ENCODE peak calls at places on chromosomes 4 and X, in five cellular contexts. E is body of pancreas, V is uterus, R is transverse colon, F is IMR-90. Z is an unnamed sample.

GRCh38 chr4:144666539-144667175 is 20.7 kb downstream of the HHIP start:
- DNase-seq in E (no peak), V (no peak), R (no peak), F (peak), Z (no peak)

GRCh38 chrX:118212817-118213183 is 96.2 kb upstream of the KLHL13 start:
- DNase-seq in E (no peak), V (no peak), R (no peak), F (no peak), Z (no peak)

GRCh38 chr4:36187723-36188333 is 56.5 kb downstream of the ARAP2 start:
- DNase-seq in E (no peak), V (no peak), R (no peak), F (peak), Z (no peak)

GRCh38 chr4:158193171-158193749 is 17.0 kb upstream of the TMEM144 start:
- DNase-seq in E (no peak), V (no peak), R (no peak), F (peak), Z (no peak)

GRCh38 chr4:62709618-62710252 is 1509.6 kb downstream of the ADGRL3 start:
- DNase-seq in E (no peak), V (no peak), R (no peak), F (peak), Z (no peak)

GRCh38 chr4:5020341-5020740 is 1.1 kb upstream of the CYTL1 start:
- DNase-seq in E (no peak), V (no peak), R (no peak), F (no peak), Z (no peak)

GRCh38 chrX:111041018-111041462 is 55.0 kb upstream of the PAK3 start:
- DNase-seq in E (no peak), V (no peak), R (no peak), F (peak), Z (no peak)

GRCh38 chrX:64925480-64925879 is 50.8 kb downstream of the ZC4H2 start:
- DNase-seq in E (no peak), V (no peak), R (no peak), F (no peak), Z (no peak)

GRCh38 chr4:93515208-93515607 is 313.3 kb upstream of the ATOH1 start:
- DNase-seq in E (no peak), V (no peak), R (no peak), F (no peak), Z (no peak)

GRCh38 chrX:151970661-151971060 is 3.8 kb downstream of the GABRE start:
- DNase-seq in E (peak), V (peak), R (peak), F (peak), Z (peak)

GRCh38 chrX:68870357-68870756 is 41.5 kb downstream of the EFNB1 start:
- DNase-seq in E (no peak), V (no peak), R (no peak), F (no peak), Z (no peak)

GRCh38 chr4:103786014-103786413 is 66.2 kb upstream of the TACR3 start:
- DNase-seq in E (no peak), V (no peak), R (no peak), F (no peak), Z (no peak)

GRCh38 chr4:128793859-128794667 is 15.4 kb upstream of the JADE1 start:
- DNase-seq in E (no peak), V (no peak), R (no peak), F (peak), Z (no peak)

GRCh38 chr4:128288689-128289106 is 1.1 kb upstream of the PGRMC2 start:
- DNase-seq in E (no peak), V (no peak), R (peak), F (peak), Z (no peak)

GRCh38 chr4:101019313-101019712 is 328.0 kb downstream of the PPP3CA start:
- DNase-seq in E (no peak), V (no peak), R (no peak), F (no peak), Z (no peak)

GRCh38 chr4:1249731-1250526 is 999 bp upstream of the CTBP1 start:
- DNase-seq in E (peak), V (peak), R (peak), F (no peak), Z (no peak)

GRCh38 chrX:40844476-40844875 is 109.1 kb upstream of the MED14 start:
- DNase-seq in E (no peak), V (no peak), R (no peak), F (peak), Z (no peak)

GRCh38 chrX:117743469-117744251 is 372.9 kb downstream of the KLHL13 start:
- DNase-seq in E (peak), V (no peak), R (peak), F (peak), Z (no peak)

GRCh38 chrX:72554448-72555140 is 18.0 kb downstream of the HDAC8 start:
- DNase-seq in E (no peak), V (no peak), R (no peak), F (no peak), Z (no peak)

GRCh38 chr4:85147481-85148076 is 181.1 kb upstream of the WDFY3 start:
- DNase-seq in E (peak), V (peak), R (peak), F (peak), Z (peak)

DNA sequence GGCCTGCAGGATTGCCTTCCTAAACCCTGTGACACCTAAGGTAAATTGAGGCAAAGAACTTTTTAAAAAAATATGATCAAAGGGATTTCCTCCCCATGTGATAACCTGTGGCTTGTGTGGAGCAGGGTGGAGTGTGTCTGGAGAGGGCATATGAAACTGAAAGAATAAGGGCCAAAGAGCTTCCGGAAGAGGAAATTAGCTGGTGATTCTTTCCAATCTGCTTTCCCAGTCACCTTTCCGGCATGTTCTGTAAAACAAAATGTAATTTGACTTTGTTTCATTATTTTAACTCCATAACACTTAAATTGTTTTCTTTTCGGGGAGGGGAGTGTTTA is 620 bp downstream of the XIAP start:
- DNase-seq in E (no peak), V (no peak), R (peak), F (no peak), Z (no peak)
- TF ChIP-seq POLR2A in E (peak), V (peak), R (peak), F (no peak), Z (no peak)

GRCh38 chr4:105192910-105193309 is 46.2 kb downstream of the TET2 start:
- DNase-seq in E (no peak), V (no peak), R (no peak), F (no peak), Z (no peak)
- H3K27ac ChIP-seq in E (no peak), V (no peak), R (peak), F (no peak), Z (no peak)

GRCh38 chr4:140720387-140721087 is 35.6 kb downstream of the TBC1D9 start:
- DNase-seq in E (no peak), V (no peak), R (no peak), F (no peak), Z (no peak)
- H3K4me3 ChIP-seq in E (no peak), V (no peak), R (peak), F (no peak), Z (no peak)

GRCh38 chr4:114286275-114286674 is 306.8 kb upstream of the ARSJ start:
- DNase-seq in E (no peak), V (no peak), R (no peak), F (peak), Z (no peak)
- TF ChIP-seq POLR2A in E (no peak), V (no peak), R (no peak), F (no peak), Z (no peak)

GRCh38 chrX:124726881-124727280 is 380.5 kb downstream of the SH2D1A start:
- DNase-seq in E (no peak), V (no peak), R (no peak), F (no peak), Z (no peak)

GRCh38 chrX:124720532-124720931 is 374.2 kb downstream of the SH2D1A start:
- DNase-seq in E (no peak), V (no peak), R (no peak), F (no peak), Z (no peak)

GRCh38 chrX:124725467-124725866 is 379.1 kb downstream of the SH2D1A start:
- DNase-seq in E (no peak), V (no peak), R (no peak), F (no peak), Z (no peak)

GRCh38 chrX:124726313-124726712 is 379.9 kb downstream of the SH2D1A start:
- DNase-seq in E (no peak), V (no peak), R (no peak), F (no peak), Z (no peak)
- H3K27ac ChIP-seq in E (no peak), V (no peak), R (no peak), F (no peak), Z (no peak)

GRCh38 chr4:65670331-65671031 is at the start of gene EPHA5:
- DNase-seq in E (peak), V (peak), R (no peak), F (peak), Z (peak)
- H3K4me3 ChIP-seq in E (peak), V (peak), R (peak), F (peak), Z (peak)